ENCODE peak calls at places on chromosomes 3 and 15, in ten cellular contexts. U, K, J, W, Q, H, G, B, Y and M are unnamed samples.
A peak's percentile ranks its signal among the peaks of the same experiment; 100 is the strongest.

GRCh38 chr3:46576-46975 is 150.0 kb upstream of the CHL1 start:
- DNase-seq in Y (no peak), H (no peak), K (no peak), W (no peak), Q (no peak), B (no peak), U (no peak), G (no peak), J (no peak), M (no peak)

GRCh38 chr3:125053304-125053699 is 2.5 kb downstream of the HEG1 start:
- DNase-seq in U (no peak), W (no peak), J (no peak), K (no peak), G (no peak), B (no peak), Y (no peak), H (no peak), Q (no peak), M (no peak)

GRCh38 chr3:106296111-106296510 is 427.3 kb upstream of the CBLB start:
- DNase-seq in K (no peak), J (no peak), Q (no peak), U (no peak), G (no peak), W (no peak), H (no peak), B (no peak), Y (no peak), M (no peak)

GRCh38 chr15:60758961-60759729 is 280.2 kb upstream of the ICE2 start:
- DNase-seq in H (no peak), G (no peak), Q (no peak), K (no peak), U (no peak), B (no peak), W (no peak), J (no peak), Y (no peak), M (no peak)

GRCh38 chr3:148930785-148931184 is 60.6 kb upstream of the GYG1 start:
- DNase-seq in Y (no peak), B (no peak), K (no peak), J (no peak), H (no peak), Q (no peak), U (no peak), G (no peak), W (no peak), M (no peak)

GRCh38 chr3:144104146-144104545 is 132.5 kb downstream of the DIPK2A start:
- DNase-seq in W (no peak), K (no peak), U (no peak), B (no peak), G (no peak), H (no peak), Q (no peak), Y (no peak), J (no peak), M (no peak)

GRCh38 chr3:130963878-130964277 is 62.7 kb downstream of the ASTE1 start:
- DNase-seq in J (no peak), H (no peak), G (no peak), W (peak; percentile 78), B (peak; percentile 75), Q (no peak), K (no peak), U (peak; percentile 51), Y (no peak), M (no peak)

GRCh38 chr15:31483053-31483923 is 156.7 kb downstream of the KLF13 start:
- DNase-seq in K (no peak), H (no peak), U (no peak), W (no peak), Y (peak; percentile 71), J (no peak), B (no peak), G (no peak), Q (no peak), M (no peak)

GRCh38 chr3:125375950-125376679 is 990 bp upstream of the ZNF148 start:
- DNase-seq in G (no peak), K (no peak), Q (no peak), U (no peak), B (peak; percentile 45), H (no peak), Y (no peak), W (peak; percentile 70), J (no peak), M (no peak)

GRCh38 chr3:115074502-115074901 is 72.6 kb downstream of the ZBTB20 start:
- DNase-seq in Q (no peak), W (no peak), J (no peak), H (no peak), K (no peak), B (no peak), U (no peak), Y (no peak), G (no peak), M (no peak)

GRCh38 chr3:98022978-98023820 is 11.9 kb downstream of the GABRR3 start:
- DNase-seq in K (peak; percentile 48), W (peak; percentile 75), B (peak; percentile 79), J (peak; percentile 88), Y (peak; percentile 95), U (no peak), G (peak; percentile 80), H (peak; percentile 88), Q (peak; percentile 90), M (peak; percentile 90)

GRCh38 chr3:100331660-100332059 is 2.9 kb upstream of the NIT2 start:
- DNase-seq in Q (no peak), Y (no peak), B (no peak), K (no peak), W (no peak), G (no peak), H (no peak), J (no peak), U (no peak), M (no peak)

GRCh38 chr3:48989796-48990635 is at the start of gene P4HTM:
- DNase-seq in W (peak; percentile 64), U (peak; percentile 77), Y (peak; percentile 95), H (peak; percentile 84), J (peak; percentile 88), B (peak; percentile 82), G (peak; percentile 87), K (peak; percentile 82), Q (peak; percentile 75), M (peak; percentile 92)

GRCh38 chr3:16831846-16832245 is 52.9 kb upstream of the PLCL2 start:
- DNase-seq in J (no peak), B (no peak), W (no peak), G (no peak), Q (no peak), H (no peak), U (no peak), K (no peak), Y (no peak), M (no peak)

GRCh38 chr3:184299488-184300376 is 691 bp downstream of the PSMD2 start:
- DNase-seq in K (no peak), G (no peak), H (no peak), B (no peak), U (no peak), J (no peak), Y (no peak), Q (no peak), W (peak; percentile 59), M (peak; percentile 4)

GRCh38 chr3:166471074-166471753 is 634.0 kb upstream of the BCHE start:
- DNase-seq in J (no peak), Y (no peak), U (no peak), B (no peak), K (no peak), W (no peak), H (no peak), Q (no peak), G (no peak), M (no peak)

GRCh38 chr3:114608293-114608692 is 314.5 kb downstream of the TIGIT start:
- DNase-seq in B (peak; percentile 18), U (no peak), H (no peak), Y (no peak), K (no peak), G (no peak), J (no peak), W (peak; percentile 79), Q (no peak), M (no peak)

GRCh38 chr3:71419369-71419768 is 164.2 kb downstream of the FOXP1 start:
- DNase-seq in H (no peak), J (no peak), B (no peak), Y (no peak), Q (no peak), G (no peak), K (no peak), W (no peak), U (no peak), M (no peak)

GRCh38 chr3:71421820-71422566 is 161.5 kb downstream of the FOXP1 start:
- DNase-seq in J (no peak), Y (no peak), U (no peak), G (no peak), H (no peak), W (no peak), Q (no peak), K (no peak), B (no peak), M (no peak)

GRCh38 chr3:71425491-71426071 is 157.9 kb downstream of the FOXP1 start:
- DNase-seq in Y (no peak), W (no peak), Q (no peak), G (no peak), J (no peak), H (no peak), K (no peak), B (no peak), U (no peak), M (no peak)

GRCh38 chr3:71423151-71423906 is 160.2 kb downstream of the FOXP1 start:
- DNase-seq in Q (peak; percentile 16), J (peak; percentile 49), U (no peak), W (no peak), B (peak; percentile 36), K (peak; percentile 34), Y (no peak), G (peak; percentile 42), H (no peak), M (no peak)

GRCh38 chr3:71421475-71421819 is 162.1 kb downstream of the FOXP1 start:
- DNase-seq in Y (no peak), J (no peak), Q (no peak), B (no peak), H (no peak), U (no peak), K (no peak), W (no peak), G (no peak), M (no peak)
- H3K27ac ChIP-seq in Y (no peak overlapping the region), J (no peak overlapping the region), Q (no peak overlapping the region), B (no peak overlapping the region), H (no peak overlapping the region), U (no peak overlapping the region), K (no peak overlapping the region), W (no peak overlapping the region), G (no peak overlapping the region), M (no peak overlapping the region)

GRCh38 chr3:153463895-153464294 is 301.9 kb downstream of the RAP2B start:
- DNase-seq in H (no peak), G (no peak), W (no peak), U (no peak), Y (no peak), B (no peak), Q (no peak), K (no peak), J (no peak), M (no peak)
- H3K4me3 ChIP-seq in H (no peak overlapping the region), G (no peak overlapping the region), W (no peak overlapping the region), U (no peak overlapping the region), Y (no peak overlapping the region), B (no peak overlapping the region), Q (no peak overlapping the region), K (no peak overlapping the region), J (no peak overlapping the region), M (no peak overlapping the region)

GRCh38 chr15:66682865-66683264 is 19.2 kb upstream of the SMAD6 start:
- DNase-seq in U (no peak), B (no peak), W (no peak), Y (no peak), Q (no peak), K (no peak), J (no peak), H (no peak), G (no peak), M (no peak)
- H3K27ac ChIP-seq in U (no peak overlapping the region), B (no peak overlapping the region), W (no peak overlapping the region), Y (no peak overlapping the region), Q (no peak overlapping the region), K (no peak overlapping the region), J (no peak overlapping the region), H (no peak overlapping the region), G (no peak overlapping the region), M (no peak overlapping the region)

GRCh38 chr3:132034486-132035464 is at the start of gene CPNE4:
- DNase-seq in U (peak; percentile 48), G (peak; percentile 72), H (peak; percentile 54), K (peak; percentile 87), B (peak; percentile 83), Y (peak; percentile 80), J (peak; percentile 75), Q (peak; percentile 87), W (peak; percentile 71), M (peak; percentile 94)
- H3K4me3 ChIP-seq in U (no peak within 1 kb of the TSS), G (peak within 1 kb of the TSS; percentile 24), H (peak within 1 kb of the TSS; percentile 63), K (no peak within 1 kb of the TSS), B (peak within 1 kb of the TSS; percentile 78), Y (peak within 1 kb of the TSS; percentile 31), J (peak within 1 kb of the TSS; percentile 24), Q (no peak within 1 kb of the TSS), W (peak within 1 kb of the TSS; percentile 52), M (peak within 1 kb of the TSS; percentile 40)